ENCODE peak calls at places on chromosomes 4 and X, in ten cellular contexts. H, T, A, K, B, G, I, V, U and Z are unnamed samples. For H3K4me1 and H3K27me3, the result is how much of the 10 kb centered on the place peaks cover.

GRCh38 chr4:40140206-40140605 is 56.6 kb upstream of the RHOH start:
- DNase-seq in H (peak), T (peak), A (no peak), K (peak), B (no peak), G (no peak), I (no peak), V (no peak), U (no peak), Z (no peak)

GRCh38 chr4:124262211-124263179 is 450.0 kb downstream of the ANKRD50 start:
- DNase-seq in H (peak), T (peak), A (no peak), K (peak), B (peak), G (no peak), I (peak), V (peak), U (no peak), Z (peak)

GRCh38 chrX:106874075-106874474 is 29.1 kb downstream of the RIPPLY1 start:
- DNase-seq in H (peak), T (peak), A (no peak), K (peak), B (no peak), G (no peak), I (peak), V (no peak), U (no peak), Z (peak)

GRCh38 chrX:106278951-106279350 is 110.8 kb downstream of the PWWP3B start:
- DNase-seq in H (no peak), T (no peak), A (no peak), K (peak), B (no peak), G (no peak), I (no peak), V (no peak), U (no peak), Z (no peak)

GRCh38 chrX:10615931-10616780 is 4.2 kb downstream of the MID1 start:
- DNase-seq in H (peak), T (peak), A (no peak), K (peak), B (peak), G (no peak), I (peak), V (no peak), U (no peak), Z (no peak)

GRCh38 chr4:5212255-5213032 is 161.2 kb downstream of the STK32B start:
- DNase-seq in H (no peak), T (no peak), A (no peak), K (no peak), B (no peak), G (no peak), I (no peak), V (no peak), U (no peak), Z (no peak)

GRCh38 chrX:131081772-131082755 is 23.9 kb downstream of the ARHGAP36 start:
- DNase-seq in H (no peak), T (no peak), A (peak), K (no peak), B (no peak), G (no peak), I (no peak), V (no peak), U (peak), Z (no peak)

GRCh38 chr4:38111717-38112116 is 151.5 kb downstream of the PTTG2 start:
- DNase-seq in H (no peak), T (no peak), A (no peak), K (no peak), B (no peak), G (no peak), I (no peak), V (no peak), U (no peak), Z (no peak)

GRCh38 chr4:150425161-150425560 is 156.8 kb upstream of the MAB21L2 start:
- DNase-seq in H (peak), T (no peak), A (no peak), K (no peak), B (no peak), G (no peak), I (no peak), V (no peak), U (no peak), Z (no peak)

GRCh38 chr4:159069922-159070321 is 33.0 kb upstream of the RAPGEF2 start:
- DNase-seq in H (no peak), T (peak), A (no peak), K (peak), B (no peak), G (no peak), I (no peak), V (no peak), U (no peak), Z (no peak)

GRCh38 chrX:115958687-115959359 is 211.7 kb upstream of the AGTR2 start:
- DNase-seq in H (peak), T (no peak), A (no peak), K (no peak), B (no peak), G (no peak), I (no peak), V (no peak), U (no peak), Z (no peak)

GRCh38 chr4:132383571-132384199 is 765.4 kb upstream of the PCDH10 start:
- DNase-seq in H (no peak), T (peak), A (no peak), K (peak), B (no peak), G (no peak), I (peak), V (no peak), U (no peak), Z (no peak)

GRCh38 chr4:16021804-16022560 is 59.0 kb upstream of the FGFBP2 start:
- DNase-seq in H (no peak), T (no peak), A (no peak), K (no peak), B (no peak), G (no peak), I (no peak), V (no peak), U (no peak), Z (no peak)

GRCh38 chrX:1600406-1601050 is 9.1 kb downstream of the AKAP17A start:
- DNase-seq in H (no peak), T (no peak), A (peak), K (no peak), B (no peak), G (no peak), I (no peak), V (no peak), U (no peak), Z (no peak)

GRCh38 chrX:77785400-77785745 is 643 bp downstream of the ATRX start:
- DNase-seq in H (peak), T (no peak), A (no peak), K (peak), B (peak), G (no peak), I (peak), V (peak), U (no peak), Z (no peak)

GRCh38 chrX:70979136-70979762 is 48.4 kb upstream of the SLC7A3 start:
- DNase-seq in H (peak), T (peak), A (no peak), K (peak), B (no peak), G (no peak), I (peak), V (no peak), U (no peak), Z (no peak)

GRCh38 chrX:123311486-123311885 is 127.4 kb downstream of the GRIA3 start:
- DNase-seq in H (no peak), T (no peak), A (no peak), K (no peak), B (no peak), G (no peak), I (no peak), V (no peak), U (no peak), Z (no peak)

GRCh38 chr4:88846232-88846790 is 148.7 kb upstream of the NAP1L5 start:
- DNase-seq in H (no peak), T (no peak), A (no peak), K (no peak), B (no peak), G (no peak), I (peak), V (no peak), U (no peak), Z (no peak)

GRCh38 chr4:135371137-135371536 is 1169.5 kb upstream of the PABPC4L start:
- DNase-seq in H (peak), T (no peak), A (no peak), K (no peak), B (no peak), G (no peak), I (no peak), V (no peak), U (no peak), Z (no peak)

GRCh38 chr4:84484274-84484673 is 14.8 kb downstream of the NKX6-1 start:
- DNase-seq in H (no peak), T (no peak), A (no peak), K (no peak), B (no peak), G (no peak), I (no peak), V (no peak), U (no peak), Z (no peak)

GRCh38 chr4:1018147-1019020 is 7.0 kb downstream of the FGFRL1 start:
- DNase-seq in H (no peak), T (no peak), A (no peak), K (peak), B (no peak), G (no peak), I (no peak), V (no peak), U (peak), Z (no peak)

GRCh38 chr4:118367872-118368271 is 15.1 kb upstream of the PRSS12 start:
- DNase-seq in H (no peak), T (no peak), A (no peak), K (no peak), B (no peak), G (no peak), I (no peak), V (no peak), U (no peak), Z (no peak)

GRCh38 chr4:38664704-38665401 is 854 bp downstream of the KLF3 start:
- DNase-seq in H (peak), T (peak), A (peak), K (peak), B (peak), G (peak), I (peak), V (peak), U (peak), Z (peak)

GRCh38 chr4:143745874-143746273 is 45.4 kb upstream of the FREM3 start:
- DNase-seq in H (no peak), T (no peak), A (no peak), K (no peak), B (no peak), G (no peak), I (no peak), V (no peak), U (no peak), Z (no peak)

GRCh38 chr4:182454440-182455013 is 211.3 kb downstream of the TENM3 start:
- DNase-seq in H (no peak), T (no peak), A (no peak), K (peak), B (no peak), G (no peak), I (no peak), V (no peak), U (no peak), Z (no peak)

GRCh38 chr4:163738521-163738920 is 244.0 kb downstream of the TMA16 start:
- DNase-seq in H (no peak), T (no peak), A (no peak), K (no peak), B (no peak), G (no peak), I (no peak), V (no peak), U (no peak), Z (no peak)

GRCh38 chrX:83008415-83008814 is 499.7 kb upstream of the POU3F4 start:
- DNase-seq in H (no peak), T (no peak), A (no peak), K (no peak), B (no peak), G (no peak), I (no peak), V (no peak), U (no peak), Z (no peak)

GRCh38 chr4:132770776-132771175 is 378.3 kb upstream of the PCDH10 start:
- DNase-seq in H (no peak), T (no peak), A (no peak), K (no peak), B (no peak), G (no peak), I (no peak), V (no peak), U (no peak), Z (no peak)

GRCh38 chrX:270848-271367 is 10.3 kb upstream of the PLCXD1 start:
- DNase-seq in H (no peak), T (no peak), A (peak), K (no peak), B (no peak), G (peak), I (no peak), V (no peak), U (peak), Z (no peak)

GRCh38 chr4:3257691-3258482 is 8.9 kb downstream of the MSANTD1 start:
- DNase-seq in H (no peak), T (peak), A (peak), K (peak), B (peak), G (no peak), I (no peak), V (no peak), U (peak), Z (no peak)

GRCh38 chr4:176921256-176921655 is 128.5 kb upstream of the VEGFC start:
- DNase-seq in H (no peak), T (peak), A (no peak), K (peak), B (no peak), G (no peak), I (no peak), V (no peak), U (no peak), Z (no peak)

GRCh38 chr4:84638092-84638491 is 55.2 kb downstream of the CDS1 start:
- DNase-seq in H (no peak), T (no peak), A (no peak), K (no peak), B (no peak), G (no peak), I (no peak), V (no peak), U (no peak), Z (no peak)

GRCh38 chr4:1872918-1873269 is 1.7 kb downstream of the NSD2 start:
- DNase-seq in H (no peak), T (peak), A (no peak), K (peak), B (no peak), G (no peak), I (no peak), V (no peak), U (no peak), Z (no peak)

GRCh38 chrX:49308604-49309269 is 5.3 kb downstream of the GAGE10 start:
- DNase-seq in H (no peak), T (no peak), A (peak), K (no peak), B (no peak), G (peak), I (peak), V (no peak), U (no peak), Z (peak)

GRCh38 chr4:47017494-47017893 is 13.9 kb upstream of the GABRB1 start:
- DNase-seq in H (no peak), T (peak), A (no peak), K (peak), B (no peak), G (no peak), I (no peak), V (no peak), U (no peak), Z (no peak)

GRCh38 chrX:19789376-19789775 is 98.0 kb downstream of the SH3KBP1 start:
- DNase-seq in H (no peak), T (no peak), A (no peak), K (no peak), B (no peak), G (no peak), I (no peak), V (no peak), U (no peak), Z (no peak)

GRCh38 chr4:141028024-141028529 is 105.2 kb downstream of the RNF150 start:
- DNase-seq in H (peak), T (peak), A (no peak), K (peak), B (no peak), G (no peak), I (no peak), V (no peak), U (no peak), Z (no peak)

GRCh38 chr4:89733936-89734335 is 103.0 kb downstream of the SNCA start:
- DNase-seq in H (no peak), T (no peak), A (no peak), K (no peak), B (no peak), G (no peak), I (no peak), V (no peak), U (no peak), Z (no peak)

GRCh38 chrX:110146521-110146920 is 143.6 kb downstream of the TMEM164 start:
- DNase-seq in H (peak), T (no peak), A (no peak), K (peak), B (peak), G (no peak), I (peak), V (peak), U (no peak), Z (peak)

DNA sequence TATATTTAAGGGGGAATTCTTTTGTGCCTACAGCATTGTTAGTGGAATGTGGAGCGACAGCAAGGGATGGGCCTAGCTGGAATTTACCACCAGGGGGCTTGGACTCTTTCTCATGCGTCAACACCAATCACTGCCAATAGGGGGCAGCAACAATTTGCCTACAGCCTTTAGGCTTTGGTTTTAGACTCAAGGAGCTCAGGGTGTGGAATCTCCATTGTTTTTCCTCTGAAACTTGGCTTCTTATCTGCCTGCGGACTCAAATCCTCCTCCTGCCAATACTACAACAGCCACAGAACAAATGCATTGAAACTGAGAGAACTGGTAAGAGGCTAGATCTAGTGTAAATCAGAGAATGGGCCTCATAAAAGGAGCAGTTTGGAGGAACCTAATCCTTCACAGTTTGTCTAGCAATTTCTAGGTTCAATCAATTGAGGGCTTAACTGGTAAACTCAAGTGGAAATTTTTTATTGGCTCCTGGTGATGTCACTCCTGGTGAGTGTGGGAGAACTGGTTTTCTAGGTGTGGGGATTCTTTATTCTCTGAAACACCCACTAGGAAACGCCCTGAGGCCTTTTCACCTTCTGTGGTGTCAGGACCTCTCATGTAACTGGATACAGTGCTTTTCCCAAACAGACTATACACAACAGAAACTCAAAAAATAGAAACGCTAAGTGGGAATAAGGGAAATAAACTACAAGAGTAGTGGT is 27.9 kb upstream of the TMSB4X start:
- DNase-seq in H (peak), T (peak), A (no peak), K (peak), B (peak), G (peak), I (peak), V (peak), U (no peak), Z (peak)
- H3K4me1 ChIP-seq in H (under half), T (under half), A (half or more), K (under half), B (under half), G (under half), I (under half), V (under half), U (under half), Z (under half)

GRCh38 chr4:153794001-153794400 is 5.1 kb upstream of the SFRP2 start:
- DNase-seq in H (no peak), T (no peak), A (no peak), K (no peak), B (no peak), G (no peak), I (peak), V (no peak), U (no peak), Z (no peak)
- H3K27me3 ChIP-seq in H (half or more), T (half or more), A (half or more), K (under half), B (half or more), G (half or more), I (under half), V (under half), U (under half), Z (under half)

GRCh38 chr4:157291071-157291470 is 70.5 kb downstream of the GRIA2 start:
- DNase-seq in H (no peak), T (no peak), A (no peak), K (no peak), B (no peak), G (no peak), I (no peak), V (no peak), U (no peak), Z (no peak)
- H3K4me3 ChIP-seq in H (no peak), T (no peak), A (no peak), K (no peak), B (no peak), G (no peak), I (no peak), V (no peak), U (no peak), Z (no peak)

GRCh38 chr4:86357608-86358007 is 2.2 kb downstream of the MAPK10 start:
- DNase-seq in H (peak), T (no peak), A (no peak), K (no peak), B (no peak), G (no peak), I (no peak), V (no peak), U (no peak), Z (no peak)
- H3K4me1 ChIP-seq in H (under half), T (under half), A (under half), K (under half), B (under half), G (under half), I (under half), V (under half), U (under half), Z (under half)

GRCh38 chrX:40009890-40010289 is 87.9 kb downstream of the BCOR start:
- DNase-seq in H (peak), T (no peak), A (no peak), K (no peak), B (no peak), G (no peak), I (no peak), V (no peak), U (no peak), Z (no peak)

GRCh38 chrX:40010550-40011364 is 87.0 kb downstream of the BCOR start:
- DNase-seq in H (peak), T (no peak), A (peak), K (no peak), B (no peak), G (no peak), I (no peak), V (no peak), U (peak), Z (no peak)

GRCh38 chrX:40007746-40008705 is 89.7 kb downstream of the BCOR start:
- DNase-seq in H (peak), T (no peak), A (no peak), K (no peak), B (no peak), G (no peak), I (no peak), V (no peak), U (peak), Z (no peak)

GRCh38 chrX:40009462-40009851 is 88.3 kb downstream of the BCOR start:
- DNase-seq in H (no peak), T (no peak), A (no peak), K (no peak), B (no peak), G (peak), I (no peak), V (no peak), U (peak), Z (no peak)

GRCh38 chrX:40008841-40009461 is 88.8 kb downstream of the BCOR start:
- DNase-seq in H (peak), T (no peak), A (peak), K (peak), B (peak), G (peak), I (no peak), V (no peak), U (peak), Z (no peak)
- H3K27me3 ChIP-seq in H (under half), T (under half), A (half or more), K (under half), B (under half), G (under half), I (under half), V (under half), U (under half), Z (under half)

DNA sequence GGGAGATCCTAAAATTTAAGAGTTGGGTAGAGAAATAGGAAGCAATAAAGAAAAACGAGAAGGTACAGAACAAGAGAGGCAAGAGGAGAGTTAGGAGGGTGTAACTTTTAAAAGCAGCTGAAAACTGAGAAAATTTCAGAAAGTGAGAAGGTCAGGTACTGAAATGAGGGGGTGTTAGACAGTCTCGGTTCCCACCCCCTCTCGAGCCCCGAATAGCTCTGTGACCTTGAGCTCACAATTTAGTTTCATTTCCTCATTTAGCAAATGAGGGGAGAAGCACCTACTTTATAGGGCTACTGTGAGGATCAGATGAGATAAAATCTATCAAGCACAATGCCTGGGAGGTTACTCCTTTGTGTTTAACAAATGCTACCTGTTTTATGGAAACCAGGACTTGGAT is 4.8 kb downstream of the UGT8 start:
- DNase-seq in H (no peak), T (no peak), A (no peak), K (no peak), B (peak), G (no peak), I (peak), V (no peak), U (no peak), Z (no peak)
- H3K4me3 ChIP-seq in H (peak), T (no peak), A (no peak), K (no peak), B (peak), G (no peak), I (peak), V (no peak), U (no peak), Z (no peak)